ENCODE peak calls at places on chromosomes 12 and 14, in seven cellular contexts. U, B, G, S, T, R and W are unnamed samples.

GRCh38 chr12:106051853-106052531 is 86.8 kb downstream of the NUAK1 start:
- DNase-seq in U (no peak), B (no peak), G (no peak), S (no peak), T (no peak), R (no peak), W (peak; percentile 20)

GRCh38 chr14:88481089-88481488 is 73.7 kb downstream of the PTPN21 start:
- DNase-seq in U (no peak), B (no peak), G (no peak), S (no peak), T (no peak), R (no peak), W (no peak)

GRCh38 chr12:7093892-7094291 is 1.6 kb upstream of the C1R start:
- DNase-seq in U (no peak), B (no peak), G (no peak), S (no peak), T (no peak), R (no peak), W (no peak)

GRCh38 chr12:6724409-6724797 is 557 bp downstream of the COPS7A start:
- DNase-seq in U (no peak), B (no peak), G (no peak), S (peak; percentile 58), T (no peak), R (peak; percentile 64), W (peak; percentile 36)

GRCh38 chr14:89681086-89682018 is 264.3 kb upstream of the FOXN3 start:
- DNase-seq in U (no peak), B (no peak), G (no peak), S (peak; percentile 7), T (no peak), R (peak; percentile 42), W (no peak)

GRCh38 chr12:116420476-116420875 is 138.7 kb upstream of the MAP1LC3B2 start:
- DNase-seq in U (no peak), B (no peak), G (no peak), S (no peak), T (no peak), R (no peak), W (no peak)

GRCh38 chr14:105014032-105014431 is 6.9 kb downstream of the CDCA4 start:
- DNase-seq in U (no peak), B (no peak), G (no peak), S (no peak), T (no peak), R (no peak), W (no peak)

GRCh38 chr12:58026421-58026820 is 85.1 kb downstream of the ATP23 start:
- DNase-seq in U (no peak), B (no peak), G (no peak), S (no peak), T (no peak), R (no peak), W (no peak)

GRCh38 chr14:26602902-26603301 is 5.1 kb upstream of the NOVA1 start:
- DNase-seq in U (no peak), B (no peak), G (no peak), S (no peak), T (no peak), R (no peak), W (no peak)

GRCh38 chr14:52551696-52552062 is 626 bp downstream of the TXNDC16 start:
- DNase-seq in U (no peak), B (no peak), G (no peak), S (peak; percentile 28), T (no peak), R (peak; percentile 20), W (peak; percentile 38)

GRCh38 chr12:109288571-109288970 is 20.5 kb downstream of the FOXN4 start:
- DNase-seq in U (no peak), B (no peak), G (no peak), S (no peak), T (no peak), R (no peak), W (peak; percentile 60)

GRCh38 chr12:4994622-4995021 is 49.1 kb upstream of the KCNA5 start:
- DNase-seq in U (no peak), B (no peak), G (no peak), S (no peak), T (no peak), R (no peak), W (no peak)

GRCh38 chr12:56487448-56488040 is 417 bp downstream of the GLS2 start:
- DNase-seq in U (no peak), B (peak; percentile 41), G (no peak), S (no peak), T (peak; percentile 36), R (peak; percentile 51), W (no peak)

GRCh38 chr12:20624718-20625117 is 70.4 kb upstream of the SLCO1C1 start:
- DNase-seq in U (no peak), B (no peak), G (no peak), S (no peak), T (no peak), R (no peak), W (peak; percentile 92)

GRCh38 chr12:69720748-69721147 is 17.9 kb upstream of the RAB3IP start:
- DNase-seq in U (no peak), B (peak; percentile 19), G (no peak), S (no peak), T (no peak), R (no peak), W (no peak)

GRCh38 chr12:109987615-109988014 is 8.6 kb downstream of the GIT2 start:
- DNase-seq in U (no peak), B (no peak), G (no peak), S (no peak), T (no peak), R (no peak), W (no peak)

GRCh38 chr14:87013583-87013982 is 979.4 kb downstream of the GALC start:
- DNase-seq in U (no peak), B (no peak), G (no peak), S (no peak), T (no peak), R (no peak), W (no peak)

GRCh38 chr14:31270196-31270772 is 62.7 kb upstream of the HECTD1 start:
- DNase-seq in U (no peak), B (peak; percentile 20), G (no peak), S (no peak), T (no peak), R (no peak), W (peak; percentile 57)

GRCh38 chr12:92675092-92675865 is 27.5 kb upstream of the PLEKHG7 start:
- DNase-seq in U (no peak), B (no peak), G (no peak), S (no peak), T (no peak), R (no peak), W (peak; percentile 46)

GRCh38 chr14:94380225-94381148 is 7.9 kb downstream of the SERPINA1 start:
- DNase-seq in U (no peak), B (no peak), G (no peak), S (no peak), T (no peak), R (peak; percentile 5), W (no peak)

GRCh38 chr12:59040651-59041050 is 120.3 kb upstream of the LRIG3 start:
- DNase-seq in U (peak; percentile 49), B (no peak), G (no peak), S (no peak), T (no peak), R (no peak), W (no peak)

GRCh38 chr12:51386361-51386760 is 4.8 kb downstream of the GALNT6 start:
- DNase-seq in U (no peak), B (no peak), G (no peak), S (no peak), T (no peak), R (no peak), W (no peak)

GRCh38 chr14:77406718-77407117 is 16.6 kb downstream of the NOXRED1 start:
- DNase-seq in U (no peak), B (no peak), G (no peak), S (no peak), T (no peak), R (no peak), W (no peak)

GRCh38 chr12:127664901-127665300 is 602.1 kb upstream of the TMEM132C start:
- DNase-seq in U (no peak), B (no peak), G (no peak), S (no peak), T (no peak), R (no peak), W (no peak)

GRCh38 chr12:99959549-99960170 is 25.1 kb downstream of the ANKS1B start:
- DNase-seq in U (no peak), B (no peak), G (no peak), S (no peak), T (no peak), R (no peak), W (no peak)

GRCh38 chr12:115857160-115857920 is 420.2 kb downstream of the MED13L start:
- DNase-seq in U (no peak), B (no peak), G (no peak), S (no peak), T (no peak), R (no peak), W (peak; percentile 21)

GRCh38 chr12:1830981-1831930 is 10.9 kb downstream of the LRTM2 start:
- DNase-seq in U (peak; percentile 11), B (peak; percentile 44), G (no peak), S (no peak), T (peak; percentile 24), R (peak; percentile 77), W (peak; percentile 16)

GRCh38 chr12:82789674-82790073 is 103.0 kb downstream of the TMTC2 start:
- DNase-seq in U (no peak), B (no peak), G (no peak), S (no peak), T (no peak), R (no peak), W (no peak)

GRCh38 chr12:29879606-29880308 is 96.0 kb upstream of the TMTC1 start:
- DNase-seq in U (no peak), B (no peak), G (no peak), S (no peak), T (no peak), R (no peak), W (no peak)

GRCh38 chr12:56230449-56231183 is 765 bp downstream of the SLC39A5 start:
- DNase-seq in U (no peak), B (peak; percentile 87), G (no peak), S (no peak), T (no peak), R (peak; percentile 34), W (no peak)

GRCh38 chr12:89059721-89060120 is 292.6 kb downstream of the DUSP6 start:
- DNase-seq in U (no peak), B (peak; percentile 11), G (no peak), S (no peak), T (no peak), R (no peak), W (no peak)

GRCh38 chr12:106252056-106252455 is 4.2 kb upstream of the CKAP4 start:
- DNase-seq in U (no peak), B (no peak), G (no peak), S (no peak), T (no peak), R (no peak), W (no peak)

GRCh38 chr12:49059063-49059384 is 1.6 kb downstream of the KMT2D start:
- DNase-seq in U (no peak), B (peak; percentile 29), G (no peak), S (no peak), T (no peak), R (no peak), W (no peak)

GRCh38 chr12:127153996-127154395 is 1113.0 kb upstream of the TMEM132C start:
- DNase-seq in U (no peak), B (no peak), G (no peak), S (no peak), T (no peak), R (no peak), W (no peak)